ENCODE peak calls at places on chromosomes 2 and 18, in ten cellular contexts. One of them, this sample, is unnamed.

GRCh38 chr2:1694371-1695271 is 49.7 kb downstream of the PXDN start:
- DNase-seq in heart left ventricle: no peak
- DNase-seq in prostate gland: no peak
- DNase-seq in A549: no peak
- DNase-seq in H1: peak; percentile 43
- DNase-seq in body of pancreas: no peak
- DNase-seq in spleen: no peak
- DNase-seq in breast epithelium: no peak
- DNase-seq in testis: no peak
- DNase-seq in IMR-90: no peak
- DNase-seq in this sample: no peak

GRCh38 chr2:168550670-168551069 is 94.6 kb downstream of the CERS6 start:
- DNase-seq in prostate gland: no peak
- DNase-seq in testis: no peak
- DNase-seq in H1: no peak
- DNase-seq in body of pancreas: no peak
- DNase-seq in A549: no peak
- DNase-seq in heart left ventricle: peak; percentile 43
- DNase-seq in breast epithelium: no peak
- DNase-seq in IMR-90: no peak
- DNase-seq in spleen: peak; percentile 76
- DNase-seq in this sample: no peak

GRCh38 chr2:118310016-118310877 is 222.0 kb downstream of the INSIG2 start:
- DNase-seq in H1: peak; percentile 79
- DNase-seq in breast epithelium: no peak
- DNase-seq in prostate gland: no peak
- DNase-seq in spleen: no peak
- DNase-seq in body of pancreas: no peak
- DNase-seq in heart left ventricle: peak; percentile 17
- DNase-seq in testis: peak; percentile 61
- DNase-seq in A549: no peak
- DNase-seq in IMR-90: peak; percentile 8
- DNase-seq in this sample: no peak

GRCh38 chr18:11808001-11808855 is 43.0 kb upstream of the CHMP1B start:
- DNase-seq in heart left ventricle: no peak
- DNase-seq in A549: peak; percentile 85
- DNase-seq in testis: no peak
- DNase-seq in H1: no peak
- DNase-seq in spleen: no peak
- DNase-seq in prostate gland: no peak
- DNase-seq in IMR-90: peak; percentile 64
- DNase-seq in breast epithelium: no peak
- DNase-seq in body of pancreas: no peak
- DNase-seq in this sample: no peak

GRCh38 chr2:222272446-222273035 is 26.3 kb downstream of the PAX3 start:
- DNase-seq in spleen: no peak
- DNase-seq in testis: no peak
- DNase-seq in A549: no peak
- DNase-seq in prostate gland: no peak
- DNase-seq in H1: no peak
- DNase-seq in heart left ventricle: no peak
- DNase-seq in breast epithelium: no peak
- DNase-seq in body of pancreas: no peak
- DNase-seq in IMR-90: no peak
- DNase-seq in this sample: no peak

GRCh38 chr2:52036036-52036435 is 1004.1 kb upstream of the NRXN1 start:
- DNase-seq in heart left ventricle: no peak
- DNase-seq in spleen: no peak
- DNase-seq in testis: no peak
- DNase-seq in body of pancreas: no peak
- DNase-seq in A549: no peak
- DNase-seq in prostate gland: no peak
- DNase-seq in H1: no peak
- DNase-seq in IMR-90: peak; percentile 3
- DNase-seq in breast epithelium: no peak
- DNase-seq in this sample: no peak

GRCh38 chr18:44951748-44952147 is 271.1 kb downstream of the SETBP1 start:
- DNase-seq in prostate gland: no peak
- DNase-seq in heart left ventricle: no peak
- DNase-seq in testis: no peak
- DNase-seq in IMR-90: no peak
- DNase-seq in body of pancreas: no peak
- DNase-seq in H1: no peak
- DNase-seq in breast epithelium: no peak
- DNase-seq in A549: no peak
- DNase-seq in spleen: no peak
- DNase-seq in this sample: no peak

GRCh38 chr2:167191588-167191987 is 303.3 kb downstream of the XIRP2 start:
- DNase-seq in H1: no peak
- DNase-seq in prostate gland: no peak
- DNase-seq in testis: no peak
- DNase-seq in body of pancreas: no peak
- DNase-seq in heart left ventricle: no peak
- DNase-seq in spleen: no peak
- DNase-seq in IMR-90: peak; percentile 41
- DNase-seq in breast epithelium: no peak
- DNase-seq in A549: no peak
- DNase-seq in this sample: no peak

GRCh38 chr2:241553981-241554380 is 4.6 kb upstream of the BOK start:
- DNase-seq in IMR-90: no peak
- DNase-seq in H1: no peak
- DNase-seq in spleen: no peak
- DNase-seq in breast epithelium: no peak
- DNase-seq in prostate gland: no peak
- DNase-seq in A549: no peak
- DNase-seq in body of pancreas: no peak
- DNase-seq in testis: no peak
- DNase-seq in heart left ventricle: no peak
- DNase-seq in this sample: no peak

GRCh38 chr2:241553512-241553830 is 5.1 kb upstream of the BOK start:
- DNase-seq in spleen: no peak
- DNase-seq in A549: no peak
- DNase-seq in breast epithelium: no peak
- DNase-seq in prostate gland: no peak
- DNase-seq in testis: no peak
- DNase-seq in H1: no peak
- DNase-seq in heart left ventricle: no peak
- DNase-seq in body of pancreas: no peak
- DNase-seq in IMR-90: no peak
- DNase-seq in this sample: no peak

GRCh38 chr2:241551998-241552737 is 6.4 kb upstream of the BOK start:
- DNase-seq in spleen: no peak
- DNase-seq in testis: no peak
- DNase-seq in A549: no peak
- DNase-seq in body of pancreas: no peak
- DNase-seq in heart left ventricle: peak; percentile 35
- DNase-seq in IMR-90: no peak
- DNase-seq in breast epithelium: no peak
- DNase-seq in prostate gland: no peak
- DNase-seq in H1: no peak
- DNase-seq in this sample: no peak

GRCh38 chr2:241550616-241551580 is 7.6 kb upstream of the BOK start:
- DNase-seq in prostate gland: no peak
- DNase-seq in H1: no peak
- DNase-seq in testis: no peak
- DNase-seq in heart left ventricle: no peak
- DNase-seq in body of pancreas: no peak
- DNase-seq in IMR-90: no peak
- DNase-seq in A549: no peak
- DNase-seq in breast epithelium: no peak
- DNase-seq in spleen: no peak
- DNase-seq in this sample: no peak

GRCh38 chr2:241551599-241551997 is 6.9 kb upstream of the BOK start:
- DNase-seq in H1: no peak
- DNase-seq in A549: no peak
- DNase-seq in breast epithelium: no peak
- DNase-seq in testis: no peak
- DNase-seq in prostate gland: no peak
- DNase-seq in heart left ventricle: no peak
- DNase-seq in body of pancreas: no peak
- DNase-seq in IMR-90: no peak
- DNase-seq in spleen: no peak
- DNase-seq in this sample: no peak
- H3K27ac ChIP-seq in H1: no peak overlapping the region
- H3K27ac ChIP-seq in A549: no peak overlapping the region
- H3K27ac ChIP-seq in breast epithelium: no peak overlapping the region
- H3K27ac ChIP-seq in testis: no peak overlapping the region
- H3K27ac ChIP-seq in prostate gland: no peak overlapping the region
- H3K27ac ChIP-seq in heart left ventricle: no peak overlapping the region
- H3K27ac ChIP-seq in body of pancreas: no peak overlapping the region
- H3K27ac ChIP-seq in IMR-90: no peak overlapping the region
- H3K27ac ChIP-seq in spleen: no peak overlapping the region
- H3K27ac ChIP-seq in this sample: no peak overlapping the region

GRCh38 chr2:194319222-194319992 is 1337.6 kb upstream of the SLC39A10 start:
- DNase-seq in prostate gland: no peak
- DNase-seq in H1: no peak
- DNase-seq in heart left ventricle: no peak
- DNase-seq in A549: peak; percentile 31
- DNase-seq in body of pancreas: no peak
- DNase-seq in testis: no peak
- DNase-seq in IMR-90: no peak
- DNase-seq in breast epithelium: no peak
- DNase-seq in spleen: no peak
- DNase-seq in this sample: no peak

GRCh38 chr2:194328456-194328855 is 1328.6 kb upstream of the SLC39A10 start:
- DNase-seq in H1: no peak
- DNase-seq in heart left ventricle: no peak
- DNase-seq in testis: no peak
- DNase-seq in body of pancreas: no peak
- DNase-seq in breast epithelium: no peak
- DNase-seq in spleen: peak; percentile 49
- DNase-seq in A549: no peak
- DNase-seq in prostate gland: no peak
- DNase-seq in IMR-90: no peak
- DNase-seq in this sample: no peak

GRCh38 chr2:194320520-194320919 is 1336.5 kb upstream of the SLC39A10 start:
- DNase-seq in breast epithelium: no peak
- DNase-seq in spleen: no peak
- DNase-seq in H1: no peak
- DNase-seq in prostate gland: no peak
- DNase-seq in testis: no peak
- DNase-seq in heart left ventricle: no peak
- DNase-seq in IMR-90: no peak
- DNase-seq in A549: no peak
- DNase-seq in body of pancreas: no peak
- DNase-seq in this sample: no peak

GRCh38 chr2:194327196-194327888 is 1329.7 kb upstream of the SLC39A10 start:
- DNase-seq in H1: no peak
- DNase-seq in spleen: no peak
- DNase-seq in body of pancreas: no peak
- DNase-seq in heart left ventricle: no peak
- DNase-seq in breast epithelium: no peak
- DNase-seq in testis: no peak
- DNase-seq in A549: no peak
- DNase-seq in IMR-90: no peak
- DNase-seq in prostate gland: no peak
- DNase-seq in this sample: no peak

DNA sequence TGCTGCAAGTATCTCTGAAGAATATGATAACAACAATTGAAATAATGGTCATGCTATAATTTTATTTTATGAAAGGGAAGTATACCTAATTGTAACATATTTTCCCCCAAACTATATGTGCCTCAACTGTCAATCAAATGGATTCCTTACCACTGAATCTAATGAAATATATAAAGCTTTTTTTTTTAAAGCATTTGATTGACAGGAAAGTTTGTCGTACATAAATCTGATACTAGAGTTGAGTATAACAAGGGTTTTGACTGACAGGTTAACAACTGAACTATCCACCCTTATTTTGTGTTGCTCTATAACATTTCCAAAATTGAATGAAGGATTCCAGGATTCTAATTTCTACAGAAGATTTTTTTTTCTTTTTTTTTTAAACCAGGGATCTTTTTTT is 1333.3 kb upstream of the SLC39A10 start:
- DNase-seq in H1: no peak
- DNase-seq in prostate gland: no peak
- DNase-seq in body of pancreas: no peak
- DNase-seq in breast epithelium: no peak
- DNase-seq in A549: no peak
- DNase-seq in testis: no peak
- DNase-seq in spleen: no peak
- DNase-seq in IMR-90: no peak
- DNase-seq in heart left ventricle: no peak
- DNase-seq in this sample: no peak
- H3K4me3 ChIP-seq in H1: no peak overlapping the region
- H3K4me3 ChIP-seq in prostate gland: no peak overlapping the region
- H3K4me3 ChIP-seq in body of pancreas: no peak overlapping the region
- H3K4me3 ChIP-seq in breast epithelium: no peak overlapping the region
- H3K4me3 ChIP-seq in A549: no peak overlapping the region
- H3K4me3 ChIP-seq in testis: no peak overlapping the region
- H3K4me3 ChIP-seq in spleen: no peak overlapping the region
- H3K4me3 ChIP-seq in IMR-90: no peak overlapping the region
- H3K4me3 ChIP-seq in heart left ventricle: no peak overlapping the region
- H3K4me3 ChIP-seq in this sample: no peak overlapping the region

GRCh38 chr2:181891258-181891965 is at the start of gene ITPRID2:
- DNase-seq in A549: peak; percentile 91
- DNase-seq in spleen: no peak
- DNase-seq in testis: peak; percentile 88
- DNase-seq in H1: no peak
- DNase-seq in IMR-90: peak; percentile 89
- DNase-seq in breast epithelium: peak; percentile 78
- DNase-seq in heart left ventricle: peak; percentile 94
- DNase-seq in body of pancreas: peak; percentile 91
- DNase-seq in prostate gland: peak; percentile 86
- DNase-seq in this sample: peak; percentile 42

GRCh38 chr2:181894381-181894780 is 2.9 kb downstream of the ITPRID2 start:
- DNase-seq in testis: no peak
- DNase-seq in breast epithelium: no peak
- DNase-seq in heart left ventricle: no peak
- DNase-seq in prostate gland: no peak
- DNase-seq in H1: no peak
- DNase-seq in body of pancreas: no peak
- DNase-seq in A549: no peak
- DNase-seq in IMR-90: no peak
- DNase-seq in spleen: no peak
- DNase-seq in this sample: no peak

GRCh38 chr2:181892795-181893435 is 1.4 kb downstream of the ITPRID2 start:
- DNase-seq in heart left ventricle: no peak
- DNase-seq in H1: no peak
- DNase-seq in breast epithelium: no peak
- DNase-seq in A549: no peak
- DNase-seq in prostate gland: no peak
- DNase-seq in body of pancreas: no peak
- DNase-seq in spleen: no peak
- DNase-seq in IMR-90: peak; percentile 58
- DNase-seq in testis: no peak
- DNase-seq in this sample: no peak

GRCh38 chr2:181895788-181896187 is 4.3 kb downstream of the ITPRID2 start:
- DNase-seq in heart left ventricle: no peak
- DNase-seq in testis: no peak
- DNase-seq in A549: no peak
- DNase-seq in breast epithelium: no peak
- DNase-seq in body of pancreas: no peak
- DNase-seq in IMR-90: no peak
- DNase-seq in prostate gland: no peak
- DNase-seq in spleen: no peak
- DNase-seq in H1: no peak
- DNase-seq in this sample: no peak

DNA sequence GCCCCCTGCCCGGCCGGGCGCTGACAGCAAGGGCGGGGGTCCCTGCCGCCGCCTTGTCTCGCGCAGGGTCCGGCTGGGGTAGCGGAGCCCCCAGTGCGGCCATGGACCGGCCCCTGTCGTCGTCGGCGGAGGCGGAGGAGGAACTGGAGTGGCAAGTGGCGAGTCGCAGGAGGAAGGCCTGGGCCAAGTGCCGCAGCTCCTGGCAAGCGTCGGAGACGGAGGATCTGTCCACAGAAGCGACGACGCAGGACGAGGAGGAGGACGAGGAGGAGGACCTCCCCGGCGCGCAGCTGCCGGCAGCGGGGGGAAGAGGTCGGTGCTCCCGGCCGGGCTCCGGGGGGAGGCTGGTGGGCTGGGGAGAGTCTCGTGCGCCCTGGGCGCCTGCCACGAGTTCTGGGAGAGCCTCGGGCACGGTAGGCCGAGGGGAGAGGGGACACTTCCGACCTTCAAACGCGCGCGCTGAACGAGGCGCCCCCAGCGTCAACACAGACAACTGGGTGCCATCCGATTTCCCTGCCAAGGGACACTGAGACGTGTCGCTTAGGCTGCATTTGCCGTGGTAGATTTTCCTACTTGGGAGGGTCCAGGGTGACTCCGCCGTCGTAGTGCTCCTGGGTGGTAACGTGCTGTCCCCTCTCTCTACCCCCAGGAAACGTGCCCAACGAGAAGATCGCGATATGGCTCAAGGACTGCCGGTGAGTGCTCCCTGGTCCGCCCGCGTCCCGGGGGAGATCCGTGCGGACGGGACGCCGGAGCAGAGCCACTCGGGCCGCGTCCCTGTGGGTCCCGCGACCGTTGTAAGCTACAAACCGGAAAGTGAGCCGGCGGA is 650 bp downstream of the ITPRID2 start:
- DNase-seq in body of pancreas: peak; percentile 72
- DNase-seq in heart left ventricle: peak; percentile 83
- DNase-seq in H1: peak; percentile 86
- DNase-seq in testis: peak; percentile 63
- DNase-seq in prostate gland: peak; percentile 63
- DNase-seq in IMR-90: peak; percentile 55
- DNase-seq in breast epithelium: peak; percentile 66
- DNase-seq in A549: peak; percentile 81
- DNase-seq in spleen: peak; percentile 96
- DNase-seq in this sample: peak; percentile 42
- TF ChIP-seq POLR2A in body of pancreas: peak; percentile 74
- TF ChIP-seq POLR2A in heart left ventricle: peak; percentile 37
- TF ChIP-seq POLR2A in H1: no peak
- TF ChIP-seq POLR2A in testis: no peak
- TF ChIP-seq POLR2A in prostate gland: peak; percentile 63
- TF ChIP-seq POLR2A in IMR-90: no peak
- TF ChIP-seq POLR2A in breast epithelium: peak; percentile 13
- TF ChIP-seq POLR2A in A549: peak; percentile 44
- TF ChIP-seq POLR2A in spleen: peak; percentile 67
- TF ChIP-seq POLR2A in this sample: no peak

DNA sequence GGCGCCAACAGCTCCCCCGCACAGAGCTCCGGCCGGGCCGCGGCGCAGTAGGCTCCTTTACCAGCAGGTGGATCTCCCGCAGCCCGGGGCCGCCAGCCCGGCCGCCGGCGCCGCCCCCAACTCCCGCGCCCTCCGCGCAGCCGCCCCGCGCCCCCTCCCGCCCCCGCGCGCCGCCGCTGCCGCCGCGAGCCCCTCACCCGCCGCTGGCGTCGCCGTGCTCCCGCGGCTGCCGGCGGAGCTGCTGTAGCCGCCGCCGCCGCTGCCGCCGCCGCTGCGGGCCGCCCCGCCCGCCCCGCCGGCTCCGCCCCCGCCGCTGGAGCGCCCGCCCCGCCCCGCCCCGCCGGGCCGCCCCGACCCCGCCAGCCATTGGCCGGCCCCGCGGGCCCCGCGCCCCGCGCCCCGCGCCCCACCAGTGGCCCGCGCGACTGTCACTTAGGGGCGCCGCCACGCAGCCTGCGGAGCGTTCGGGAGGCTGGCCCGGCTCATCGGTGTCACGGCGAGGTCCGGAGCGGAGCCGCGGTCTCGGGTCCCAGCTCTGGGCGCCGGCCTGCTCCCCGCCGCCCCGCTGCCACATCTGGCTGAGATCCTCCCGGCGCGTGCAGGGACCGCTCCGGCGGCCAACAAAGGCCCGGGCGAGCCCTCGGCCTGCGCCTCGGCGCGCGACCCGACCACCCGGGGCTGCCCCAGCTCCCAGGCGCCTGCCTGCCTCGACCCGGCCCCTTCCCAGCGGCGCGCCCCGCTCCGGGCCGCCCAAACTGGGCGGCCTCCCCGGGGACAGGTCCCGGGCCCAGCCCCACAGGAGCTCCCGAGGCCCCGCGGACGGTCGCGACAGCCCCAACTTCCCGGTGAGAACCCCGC is at the start of gene MGAT4A:
- DNase-seq in IMR-90: no peak
- DNase-seq in breast epithelium: peak; percentile 64
- DNase-seq in prostate gland: peak; percentile 58
- DNase-seq in body of pancreas: peak; percentile 85
- DNase-seq in testis: peak; percentile 61
- DNase-seq in heart left ventricle: peak; percentile 91
- DNase-seq in A549: peak; percentile 41
- DNase-seq in H1: peak; percentile 75
- DNase-seq in spleen: peak; percentile 95
- DNase-seq in this sample: no peak
- H3K27ac ChIP-seq in IMR-90: no peak within 1 kb of the TSS
- H3K27ac ChIP-seq in breast epithelium: peak within 1 kb of the TSS; percentile 87
- H3K27ac ChIP-seq in prostate gland: peak within 1 kb of the TSS; percentile 85
- H3K27ac ChIP-seq in body of pancreas: peak within 1 kb of the TSS; percentile 93
- H3K27ac ChIP-seq in testis: peak within 1 kb of the TSS; percentile 80
- H3K27ac ChIP-seq in heart left ventricle: peak within 1 kb of the TSS; percentile 89
- H3K27ac ChIP-seq in A549: peak within 1 kb of the TSS; percentile 75
- H3K27ac ChIP-seq in H1: no peak within 1 kb of the TSS
- H3K27ac ChIP-seq in spleen: peak within 1 kb of the TSS; percentile 84
- H3K27ac ChIP-seq in this sample: peak within 1 kb of the TSS; percentile 93

This sample was measured in esophagus squamous epithelium.